ENCODE peak calls at places on chromosomes 4 and X, in nine cellular contexts. G, E, V, A, S, H, B, C and R are unnamed samples.

GRCh38 chrX:47176101-47176740 is 17.4 kb upstream of the UBA1 start:
- DNase-seq in G (no peak), E (no peak), V (no peak), A (no peak), S (no peak), H (peak), B (no peak), C (no peak), R (no peak)

GRCh38 chr4:108035691-108036090 is 46.0 kb downstream of the HADH start:
- DNase-seq in G (no peak), E (no peak), V (no peak), A (no peak), S (no peak), H (no peak), B (no peak), C (no peak), R (no peak)

GRCh38 chrX:70592091-70592490 is 147.5 kb downstream of the DLG3 start:
- DNase-seq in G (no peak), E (peak), V (no peak), A (peak), S (peak), H (no peak), B (peak), C (peak), R (peak)

GRCh38 chr4:6873792-6874461 is 35.7 kb upstream of the TBC1D14 start:
- DNase-seq in G (peak), E (peak), V (peak), A (peak), S (peak), H (peak), B (peak), C (peak), R (peak)

GRCh38 chr4:89496851-89497250 is 189.3 kb upstream of the GPRIN3 start:
- DNase-seq in G (no peak), E (peak), V (no peak), A (no peak), S (peak), H (no peak), B (peak), C (peak), R (no peak)

GRCh38 chr4:62709618-62710252 is 1509.6 kb downstream of the ADGRL3 start:
- DNase-seq in G (no peak), E (peak), V (no peak), A (peak), S (peak), H (no peak), B (peak), C (peak), R (no peak)

GRCh38 chrX:18997916-18998315 is 14.0 kb upstream of the PHKA2 start:
- DNase-seq in G (no peak), E (peak), V (no peak), A (no peak), S (no peak), H (no peak), B (no peak), C (peak), R (no peak)

GRCh38 chrX:46788902-46789301 is 30.0 kb upstream of the SLC9A7 start:
- DNase-seq in G (no peak), E (peak), V (no peak), A (no peak), S (no peak), H (no peak), B (peak), C (peak), R (no peak)

GRCh38 chr4:187565416-187565815 is 430.2 kb upstream of the ZFP42 start:
- DNase-seq in G (no peak), E (no peak), V (no peak), A (no peak), S (no peak), H (no peak), B (no peak), C (no peak), R (no peak)

GRCh38 chrX:107678957-107679740 is 50.8 kb downstream of the PRPS1 start:
- DNase-seq in G (peak), E (peak), V (peak), A (no peak), S (no peak), H (peak), B (peak), C (peak), R (peak)

GRCh38 chrX:151393514-151393913 is 3.5 kb upstream of the VMA21 start:
- DNase-seq in G (peak), E (no peak), V (peak), A (no peak), S (no peak), H (no peak), B (no peak), C (no peak), R (peak)

GRCh38 chr4:37934096-37934495 is 26.1 kb upstream of the PTTG2 start:
- DNase-seq in G (no peak), E (no peak), V (no peak), A (no peak), S (no peak), H (no peak), B (no peak), C (no peak), R (no peak)

GRCh38 chr4:64582492-64582891 is 173.2 kb upstream of the TECRL start:
- DNase-seq in G (no peak), E (no peak), V (no peak), A (no peak), S (no peak), H (no peak), B (no peak), C (no peak), R (no peak)

GRCh38 chr4:2977116-2978097 is 14.0 kb downstream of the GRK4 start:
- DNase-seq in G (no peak), E (peak), V (no peak), A (no peak), S (peak), H (no peak), B (peak), C (peak), R (peak)

GRCh38 chr4:158255727-158256324 is 45.5 kb downstream of the TMEM144 start:
- DNase-seq in G (no peak), E (peak), V (no peak), A (peak), S (peak), H (no peak), B (peak), C (peak), R (peak)

GRCh38 chr4:184361443-184361842 is 112.9 kb downstream of the IRF2 start:
- DNase-seq in G (no peak), E (peak), V (no peak), A (no peak), S (no peak), H (no peak), B (no peak), C (peak), R (no peak)

GRCh38 chr4:169630069-169630468 is 9.7 kb downstream of the CLCN3 start:
- DNase-seq in G (no peak), E (no peak), V (no peak), A (no peak), S (no peak), H (no peak), B (no peak), C (no peak), R (no peak)

GRCh38 chrX:32852203-32852602 is 359.1 kb downstream of the DMD start:
- DNase-seq in G (no peak), E (no peak), V (no peak), A (no peak), S (no peak), H (no peak), B (no peak), C (no peak), R (no peak)